ENCODE peak calls at places on chromosomes 13 and 19, in five cellular contexts. C is GM23338; E is CD8-positive, alpha-beta T cell; I is ascending aorta; A is PC-3. X is an unnamed sample. For H3K27me3, the result is how much of the 10 kb centered on the place peaks cover.

GRCh38 chr13:106331116-106331515 is 204.3 kb downstream of the EFNB2 start:
- DNase-seq in C (no peak), I (no peak), A (no peak), E (no peak), X (no peak)

GRCh38 chr19:1183543-1184172 is 9.6 kb upstream of the SBNO2 start:
- DNase-seq in C (no peak), A (peak), I (no peak), E (no peak), X (no peak)

GRCh38 chr13:102555914-102556553 is 40.8 kb upstream of the TPP2 start:
- DNase-seq in I (no peak), A (peak), E (no peak), C (peak), X (no peak)

GRCh38 chr13:105579821-105580707 is 955.4 kb downstream of the EFNB2 start:
- DNase-seq in I (no peak), C (no peak), A (peak), E (no peak), X (no peak)

GRCh38 chr19:28128341-28128740 is 1084.6 kb downstream of the UQCRFS1 start:
- DNase-seq in C (no peak), E (no peak), I (no peak), A (no peak), X (no peak)

GRCh38 chr19:7751157-7751783 is 3.9 kb upstream of the CD209 start:
- DNase-seq in E (peak), I (no peak), C (no peak), A (peak), X (no peak)

GRCh38 chr13:113350938-113351335 is 13.0 kb downstream of the GRTP1 start:
- DNase-seq in C (no peak), A (no peak), E (no peak), I (no peak), X (no peak)

GRCh38 chr19:33194527-33194883 is 375 bp downstream of the LRP3 start:
- DNase-seq in C (peak), I (no peak), A (no peak), E (no peak), X (no peak)

GRCh38 chr19:7515471-7516226 is at the start of gene ZNF358:
- DNase-seq in A (peak), E (peak), I (no peak), C (peak), X (no peak)

GRCh38 chr13:64672751-64673150 is 2557.4 kb downstream of the PCDH9 start:
- DNase-seq in C (no peak), A (no peak), I (no peak), E (no peak), X (no peak)

GRCh38 chr19:18609717-18610051 is 3.0 kb upstream of the TMEM59L start:
- DNase-seq in C (no peak), E (no peak), I (no peak), A (no peak), X (no peak)

GRCh38 chr19:13502231-13502630 is 4.0 kb downstream of the CACNA1A start:
- DNase-seq in C (no peak), I (no peak), E (no peak), A (no peak), X (no peak)
- H3K27me3 ChIP-seq in C (under half), I (under half), E (under half), A (half or more), X (under half)

GRCh38 chr13:74036373-74036772 is 97.8 kb downstream of the KLF12 start:
- DNase-seq in I (no peak), A (peak), E (no peak), C (peak), X (no peak)
- H3K27ac ChIP-seq in I (no peak), A (peak), E (no peak), C (peak), X (no peak)

DNA sequence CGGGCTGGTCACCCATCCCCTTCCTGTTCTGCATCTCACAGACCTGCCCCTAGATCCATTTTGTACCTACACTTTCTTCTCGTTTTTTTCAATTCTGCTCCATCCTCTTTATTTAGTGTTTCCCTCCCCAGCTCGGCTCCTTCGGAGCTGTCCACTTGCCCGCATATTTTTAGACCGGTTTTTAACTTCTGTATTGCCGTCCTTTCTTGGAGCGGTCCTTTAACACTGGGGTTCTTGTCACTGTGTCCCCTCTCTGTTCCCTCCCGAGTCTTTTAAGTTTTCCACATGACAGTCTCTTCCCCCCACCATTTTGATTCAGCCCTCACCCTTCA is 1.7 kb downstream of the ARHGAP35 start:
- DNase-seq in A (no peak), E (no peak), C (no peak), I (no peak), X (no peak)
- H3K4me3 ChIP-seq in A (peak), E (peak), C (peak), I (peak), X (peak)

DNA sequence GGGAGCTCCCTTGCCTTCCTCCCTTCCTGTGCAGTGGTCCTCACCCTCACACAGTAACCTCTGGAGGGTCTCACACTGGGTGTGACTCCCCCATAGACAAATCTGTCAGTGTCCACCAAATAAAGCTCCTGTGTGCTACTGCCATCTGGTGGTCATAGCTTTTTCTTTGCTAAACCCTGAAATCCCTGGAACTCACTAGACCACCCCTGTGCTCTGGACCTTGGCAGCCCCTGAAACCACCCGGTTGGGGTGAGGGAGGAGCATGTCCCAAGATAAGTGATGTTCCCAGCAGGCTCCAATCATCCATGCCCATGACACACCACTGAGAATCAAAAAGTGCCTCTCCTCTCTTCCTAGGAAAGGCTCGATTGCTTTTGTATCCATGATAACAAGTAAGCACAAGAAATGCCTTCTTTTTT is 6.5 kb upstream of the HSD17B14 start:
- DNase-seq in E (peak), I (no peak), C (peak), A (peak), X (no peak)
- H3K27me3 ChIP-seq in E (under half), I (under half), C (under half), A (under half), X (under half)

GRCh38 chr19:50890422-50891252 is 17.4 kb downstream of the KLK2 start:
- DNase-seq in E (no peak), C (no peak), A (peak), I (no peak), X (no peak)
- H3K27ac ChIP-seq in E (no peak), C (no peak), A (peak), I (no peak), X (no peak)

DNA sequence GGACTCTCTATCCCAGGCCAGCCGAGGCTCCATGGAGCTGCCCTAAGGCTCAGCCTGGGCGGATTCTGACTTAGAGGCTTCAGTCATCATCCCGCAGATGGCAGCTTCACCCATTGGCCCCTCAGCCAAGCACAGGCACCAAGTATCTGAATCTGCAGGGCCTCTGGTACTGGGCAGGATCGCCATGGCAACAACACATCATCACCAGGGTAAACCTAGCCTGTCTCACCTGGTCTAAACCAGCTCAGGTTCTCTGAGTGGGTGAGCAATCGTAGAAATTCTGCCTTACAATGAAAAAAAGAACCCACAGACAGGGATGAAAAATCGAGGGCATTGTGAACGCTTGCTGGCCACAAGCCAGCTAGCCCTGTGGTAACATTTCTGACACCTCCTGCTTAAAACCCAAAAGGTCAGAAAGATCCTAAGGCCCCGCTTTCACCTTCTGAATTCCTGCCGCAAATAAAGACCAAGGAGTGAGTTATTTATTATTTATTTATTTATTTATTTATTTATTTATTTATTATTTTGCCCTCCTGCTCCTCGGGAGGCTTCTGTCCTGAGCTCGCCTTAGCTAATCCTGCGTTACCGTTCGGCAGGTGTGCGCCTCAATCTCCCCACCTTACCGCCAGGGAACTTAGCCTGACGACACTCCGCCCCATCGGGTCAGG is 12.0 kb upstream of the CEACAM21 start:
- DNase-seq in C (peak), I (no peak), E (peak), A (peak), X (no peak)
- H3K4me3 ChIP-seq in C (peak), I (no peak), E (peak), A (no peak), X (no peak)

DNA sequence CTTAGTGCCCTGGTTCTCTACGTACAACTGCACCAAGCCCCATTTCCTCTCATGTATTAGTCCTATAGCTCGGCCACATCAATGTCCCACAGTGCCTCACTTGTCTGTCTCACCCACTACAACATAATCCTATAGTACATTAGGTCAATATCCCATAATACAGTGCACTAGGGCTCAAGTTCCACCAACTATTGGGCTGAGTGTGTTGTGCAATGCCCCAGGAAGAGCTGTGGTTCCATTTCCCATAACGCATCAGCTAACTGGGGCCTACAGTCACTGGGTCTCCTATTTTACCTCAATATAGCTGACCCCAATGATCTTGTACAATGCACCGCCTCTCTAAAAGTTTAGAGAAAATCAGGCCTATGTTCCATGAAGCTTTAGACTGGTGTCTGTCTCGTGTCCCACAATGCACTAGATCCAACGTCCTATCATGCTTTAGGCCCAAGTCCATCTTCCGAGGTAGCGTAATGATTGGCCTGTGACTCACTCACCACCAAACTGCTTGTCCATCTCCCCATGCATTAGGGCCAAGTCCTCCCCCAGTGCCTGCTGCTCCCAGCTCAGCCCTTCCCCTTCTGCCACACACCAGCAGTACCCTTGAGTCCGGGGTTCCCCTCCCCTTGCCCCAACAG is 21.8 kb downstream of the TSKS start:
- DNase-seq in I (no peak), C (no peak), A (no peak), E (no peak), X (no peak)
- H3K27me3 ChIP-seq in I (under half), C (under half), A (under half), E (under half), X (under half)

GRCh38 chr19:16143399-16144215 is at the start of gene HSH2D:
- DNase-seq in A (peak), I (peak), C (peak), E (peak), X (no peak)
- H3K27ac ChIP-seq in A (peak), I (no peak), C (no peak), E (peak), X (no peak)

GRCh38 chr19:5145521-5146511 is 176.9 kb downstream of the KDM4B start:
- DNase-seq in E (no peak), A (no peak), I (no peak), C (no peak), X (no peak)

GRCh38 chr19:5149508-5149907 is 180.6 kb downstream of the KDM4B start:
- DNase-seq in I (no peak), A (no peak), C (no peak), E (no peak), X (no peak)

GRCh38 chr19:5147971-5148793 is 179.3 kb downstream of the KDM4B start:
- DNase-seq in I (no peak), A (no peak), E (no peak), C (no peak), X (no peak)

GRCh38 chr19:5148794-5149190 is 179.9 kb downstream of the KDM4B start:
- DNase-seq in A (no peak), C (no peak), E (no peak), I (no peak), X (no peak)

DNA sequence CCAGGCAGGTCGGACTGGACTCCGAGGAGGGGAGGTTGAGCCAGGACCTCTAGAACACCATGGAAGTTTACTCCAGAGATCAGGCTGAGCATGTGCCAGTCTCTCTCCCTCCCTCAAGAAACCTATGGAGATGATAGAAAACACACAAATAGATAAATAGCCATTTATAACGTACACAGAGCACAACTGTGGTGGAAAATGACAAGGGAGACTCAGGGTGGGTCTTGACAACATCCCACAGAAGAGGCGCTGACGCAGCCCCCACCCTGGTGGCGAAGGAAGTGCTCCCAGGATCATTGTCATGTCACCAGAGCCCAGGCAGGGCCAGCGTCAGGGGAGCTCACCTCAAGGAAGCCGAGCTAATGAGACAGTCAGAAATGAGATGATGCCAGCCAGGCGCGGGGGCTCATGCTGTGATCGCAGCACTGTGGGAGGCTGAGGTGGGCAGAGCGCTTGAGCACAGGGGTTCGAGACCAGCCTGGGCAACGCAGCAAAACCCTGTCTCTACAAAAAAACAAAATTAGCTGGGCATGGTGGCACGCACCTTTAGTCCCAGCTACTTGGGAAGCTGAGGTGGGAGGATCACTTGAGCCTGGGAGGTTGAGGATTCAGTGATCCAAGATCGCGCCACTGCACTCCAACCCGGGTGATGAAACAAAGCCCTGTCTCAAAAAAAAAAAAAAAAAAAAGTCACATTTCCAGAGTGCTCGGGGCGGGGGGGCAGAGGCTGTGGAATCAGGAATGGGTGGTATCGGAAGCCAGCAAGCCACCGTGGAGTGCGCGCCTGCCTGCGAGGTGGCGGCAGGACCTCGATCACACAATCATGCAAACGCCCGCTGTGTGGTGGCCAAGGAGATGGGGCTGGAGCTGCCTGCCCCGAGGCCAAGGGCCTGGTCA is 178.4 kb downstream of the KDM4B start:
- DNase-seq in A (no peak), E (no peak), I (no peak), C (no peak), X (no peak)
- H3K4me3 ChIP-seq in A (no peak), E (no peak), I (no peak), C (no peak), X (no peak)